ENCODE peak calls at places on chromosomes 5 and 9, in six cellular contexts. One of them, this sample, is unnamed.
A peak's percentile ranks its signal among the peaks of the same experiment; 100 is the strongest.

GRCh38 chr5:170273968-170274710 is 23.4 kb downstream of the LCP2 start:
- DNase-seq in gastrocnemius medialis: no peak
- DNase-seq in OCI-LY7: peak; percentile 66
- DNase-seq in heart left ventricle: no peak
- DNase-seq in adrenal gland: no peak
- DNase-seq in cardiac fibroblast: peak; percentile 12
- DNase-seq in this sample: peak; percentile 71

GRCh38 chr5:54881286-54882005 is 103.9 kb downstream of the ESM1 start:
- DNase-seq in adrenal gland: no peak
- DNase-seq in OCI-LY7: no peak
- DNase-seq in gastrocnemius medialis: no peak
- DNase-seq in heart left ventricle: no peak
- DNase-seq in cardiac fibroblast: no peak
- DNase-seq in this sample: no peak

GRCh38 chr5:179621551-179621971 is 1.9 kb downstream of the HNRNPH1 start:
- DNase-seq in cardiac fibroblast: no peak
- DNase-seq in OCI-LY7: no peak
- DNase-seq in adrenal gland: no peak
- DNase-seq in heart left ventricle: no peak
- DNase-seq in gastrocnemius medialis: no peak
- DNase-seq in this sample: no peak

GRCh38 chr5:32767948-32768427 is 56.9 kb downstream of the NPR3 start:
- DNase-seq in adrenal gland: peak; percentile 94
- DNase-seq in OCI-LY7: no peak
- DNase-seq in cardiac fibroblast: peak; percentile 80
- DNase-seq in heart left ventricle: no peak
- DNase-seq in gastrocnemius medialis: peak; percentile 18
- DNase-seq in this sample: no peak

GRCh38 chr9:75960561-75960960 is 70.1 kb downstream of the PCSK5 start:
- DNase-seq in adrenal gland: no peak
- DNase-seq in heart left ventricle: no peak
- DNase-seq in gastrocnemius medialis: no peak
- DNase-seq in cardiac fibroblast: no peak
- DNase-seq in OCI-LY7: no peak
- DNase-seq in this sample: no peak

GRCh38 chr5:173567548-173567947 is 48.9 kb downstream of the BOD1 start:
- DNase-seq in OCI-LY7: no peak
- DNase-seq in adrenal gland: no peak
- DNase-seq in cardiac fibroblast: peak; percentile 25
- DNase-seq in gastrocnemius medialis: no peak
- DNase-seq in heart left ventricle: no peak
- DNase-seq in this sample: no peak

GRCh38 chr5:69188811-69189161 is 597 bp upstream of the CENPH start:
- DNase-seq in adrenal gland: no peak
- DNase-seq in OCI-LY7: no peak
- DNase-seq in cardiac fibroblast: no peak
- DNase-seq in gastrocnemius medialis: no peak
- DNase-seq in heart left ventricle: no peak
- DNase-seq in this sample: peak; percentile 3

GRCh38 chr9:124261787-124262595 is 4.2 kb downstream of the NEK6 start:
- DNase-seq in adrenal gland: no peak
- DNase-seq in OCI-LY7: no peak
- DNase-seq in cardiac fibroblast: no peak
- DNase-seq in heart left ventricle: no peak
- DNase-seq in gastrocnemius medialis: no peak
- DNase-seq in this sample: no peak

GRCh38 chr9:112112519-112112918 is 62.6 kb downstream of the SUSD1 start:
- DNase-seq in heart left ventricle: no peak
- DNase-seq in OCI-LY7: no peak
- DNase-seq in adrenal gland: no peak
- DNase-seq in cardiac fibroblast: peak; percentile 68
- DNase-seq in gastrocnemius medialis: no peak
- DNase-seq in this sample: no peak

DNA sequence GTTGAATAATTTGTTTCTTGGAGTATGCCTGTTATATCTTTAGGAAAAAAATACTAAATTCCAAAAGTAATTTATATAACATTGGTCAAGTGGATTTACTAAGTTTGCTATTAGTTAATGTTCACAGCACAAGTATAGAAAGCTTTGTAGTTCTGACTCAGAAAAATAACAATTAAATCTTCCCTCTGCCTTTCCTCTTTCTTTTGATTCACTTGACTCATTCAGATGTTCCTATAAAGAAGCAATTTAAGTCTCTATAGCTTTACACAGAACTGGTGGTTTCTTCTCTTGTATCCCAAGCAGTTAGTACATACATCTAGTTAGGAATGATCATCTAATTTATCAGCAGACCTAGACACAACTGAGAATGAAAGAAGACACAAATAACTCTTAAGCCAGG is 4.5 kb upstream of the CDC42SE2 start:
- DNase-seq in gastrocnemius medialis: no peak
- DNase-seq in OCI-LY7: no peak
- DNase-seq in cardiac fibroblast: no peak
- DNase-seq in adrenal gland: no peak
- DNase-seq in heart left ventricle: no peak
- DNase-seq in this sample: no peak
- H3K4me3 ChIP-seq in gastrocnemius medialis: no peak overlapping the region
- H3K4me3 ChIP-seq in OCI-LY7: no peak overlapping the region
- H3K4me3 ChIP-seq in cardiac fibroblast: no peak overlapping the region
- H3K4me3 ChIP-seq in adrenal gland: no peak overlapping the region
- H3K4me3 ChIP-seq in heart left ventricle: no peak overlapping the region
- H3K4me3 ChIP-seq in this sample: no peak overlapping the region

GRCh38 chr9:68562456-68562855 is 21.8 kb upstream of the TMEM252 start:
- DNase-seq in OCI-LY7: no peak
- DNase-seq in heart left ventricle: no peak
- DNase-seq in gastrocnemius medialis: no peak
- DNase-seq in cardiac fibroblast: no peak
- DNase-seq in adrenal gland: no peak
- DNase-seq in this sample: no peak

GRCh38 chr9:68555416-68555815 is 14.7 kb upstream of the TMEM252 start:
- DNase-seq in gastrocnemius medialis: no peak
- DNase-seq in OCI-LY7: no peak
- DNase-seq in cardiac fibroblast: no peak
- DNase-seq in heart left ventricle: no peak
- DNase-seq in adrenal gland: no peak
- DNase-seq in this sample: no peak

GRCh38 chr9:68560131-68560844 is 19.6 kb upstream of the TMEM252 start:
- DNase-seq in cardiac fibroblast: peak; percentile 92
- DNase-seq in gastrocnemius medialis: peak; percentile 57
- DNase-seq in OCI-LY7: peak; percentile 54
- DNase-seq in heart left ventricle: peak; percentile 46
- DNase-seq in adrenal gland: peak; percentile 69
- DNase-seq in this sample: peak; percentile 17
- H3K4me3 ChIP-seq in cardiac fibroblast: no peak overlapping the region
- H3K4me3 ChIP-seq in gastrocnemius medialis: no peak overlapping the region
- H3K4me3 ChIP-seq in OCI-LY7: no peak overlapping the region
- H3K4me3 ChIP-seq in heart left ventricle: no peak overlapping the region
- H3K4me3 ChIP-seq in adrenal gland: no peak overlapping the region
- H3K4me3 ChIP-seq in this sample: no peak overlapping the region

GRCh38 chr5:88736494-88736893 is 146.5 kb downstream of the MEF2C start:
- DNase-seq in gastrocnemius medialis: no peak
- DNase-seq in cardiac fibroblast: no peak
- DNase-seq in heart left ventricle: no peak
- DNase-seq in adrenal gland: no peak
- DNase-seq in OCI-LY7: peak; percentile 47
- DNase-seq in this sample: no peak

GRCh38 chr5:88732181-88732633 is 150.8 kb downstream of the MEF2C start:
- DNase-seq in cardiac fibroblast: peak; percentile 8
- DNase-seq in OCI-LY7: peak; percentile 75
- DNase-seq in adrenal gland: peak; percentile 90
- DNase-seq in heart left ventricle: no peak
- DNase-seq in gastrocnemius medialis: no peak
- DNase-seq in this sample: no peak

GRCh38 chr5:88732862-88733261 is 150.1 kb downstream of the MEF2C start:
- DNase-seq in cardiac fibroblast: no peak
- DNase-seq in adrenal gland: no peak
- DNase-seq in gastrocnemius medialis: no peak
- DNase-seq in OCI-LY7: no peak
- DNase-seq in heart left ventricle: no peak
- DNase-seq in this sample: no peak

GRCh38 chr5:88734983-88735382 is 148.0 kb downstream of the MEF2C start:
- DNase-seq in heart left ventricle: no peak
- DNase-seq in cardiac fibroblast: no peak
- DNase-seq in gastrocnemius medialis: no peak
- DNase-seq in adrenal gland: no peak
- DNase-seq in OCI-LY7: no peak
- DNase-seq in this sample: no peak

DNA sequence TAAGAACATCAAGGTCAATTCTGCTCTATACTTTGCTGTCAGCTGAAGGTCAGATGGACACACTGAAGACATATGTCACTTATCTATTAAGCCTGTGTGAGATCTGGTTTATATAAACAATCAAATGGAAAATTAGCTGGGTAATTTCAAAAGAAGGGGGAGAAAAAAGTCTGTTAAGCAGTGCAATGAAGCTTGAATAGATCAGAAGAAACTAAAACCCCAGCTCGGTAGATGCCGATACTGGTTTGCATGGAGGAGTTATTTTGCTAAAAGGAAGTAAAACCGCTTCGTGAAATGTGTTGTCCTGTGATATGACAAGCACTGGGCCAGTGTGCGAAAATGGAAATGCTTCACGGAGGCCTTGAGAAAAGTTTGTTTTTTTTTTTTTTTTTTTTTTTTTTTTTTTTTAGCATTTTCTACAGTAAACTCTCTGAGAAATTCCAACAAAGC is 148.8 kb downstream of the MEF2C start:
- DNase-seq in gastrocnemius medialis: no peak
- DNase-seq in adrenal gland: peak; percentile 69
- DNase-seq in OCI-LY7: peak; percentile 90
- DNase-seq in cardiac fibroblast: peak; percentile 7
- DNase-seq in heart left ventricle: peak; percentile 26
- DNase-seq in this sample: no peak
- H3K4me3 ChIP-seq in gastrocnemius medialis: no peak overlapping the region
- H3K4me3 ChIP-seq in adrenal gland: peak overlapping the region; percentile 20
- H3K4me3 ChIP-seq in OCI-LY7: peak overlapping the region; percentile 56
- H3K4me3 ChIP-seq in cardiac fibroblast: no peak overlapping the region
- H3K4me3 ChIP-seq in heart left ventricle: no peak overlapping the region
- H3K4me3 ChIP-seq in this sample: no peak overlapping the region

DNA sequence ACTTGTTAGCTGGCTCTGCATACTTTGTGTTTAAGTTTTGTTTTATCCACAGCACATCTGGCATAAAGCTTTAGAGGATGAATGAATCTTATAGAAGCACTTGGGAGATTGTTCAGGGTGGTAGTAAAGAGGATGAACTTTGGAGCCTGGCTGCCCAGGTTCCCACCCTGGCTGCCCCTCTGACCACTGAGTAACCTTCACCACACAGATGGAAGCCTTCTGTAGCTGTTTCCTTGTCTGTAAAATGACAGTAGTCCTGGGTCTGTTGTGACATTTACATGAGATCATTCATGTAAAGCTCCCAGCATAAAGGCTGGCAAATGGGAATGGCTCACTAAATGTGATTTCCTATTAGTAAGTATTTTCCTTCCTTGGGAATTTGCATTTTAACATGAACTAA is 85.7 kb upstream of the FAM169A start:
- DNase-seq in adrenal gland: no peak
- DNase-seq in cardiac fibroblast: no peak
- DNase-seq in OCI-LY7: no peak
- DNase-seq in heart left ventricle: no peak
- DNase-seq in gastrocnemius medialis: no peak
- DNase-seq in this sample: no peak
- H3K4me3 ChIP-seq in adrenal gland: no peak overlapping the region
- H3K4me3 ChIP-seq in cardiac fibroblast: no peak overlapping the region
- H3K4me3 ChIP-seq in OCI-LY7: no peak overlapping the region
- H3K4me3 ChIP-seq in heart left ventricle: no peak overlapping the region
- H3K4me3 ChIP-seq in gastrocnemius medialis: no peak overlapping the region
- H3K4me3 ChIP-seq in this sample: no peak overlapping the region

GRCh38 chr9:130938184-130938651 is 829 bp downstream of the FIBCD1 start:
- DNase-seq in heart left ventricle: no peak
- DNase-seq in adrenal gland: no peak
- DNase-seq in OCI-LY7: no peak
- DNase-seq in cardiac fibroblast: no peak
- DNase-seq in gastrocnemius medialis: no peak
- DNase-seq in this sample: no peak
- H3K4me3 ChIP-seq in heart left ventricle: no peak overlapping the region
- H3K4me3 ChIP-seq in adrenal gland: peak overlapping the region; percentile 68
- H3K4me3 ChIP-seq in OCI-LY7: no peak overlapping the region
- H3K4me3 ChIP-seq in cardiac fibroblast: peak overlapping the region; percentile 23
- H3K4me3 ChIP-seq in gastrocnemius medialis: no peak overlapping the region
- H3K4me3 ChIP-seq in this sample: no peak overlapping the region

GRCh38 chr9:132144708-132145365 is 17.0 kb upstream of the NTNG2 start:
- DNase-seq in adrenal gland: no peak
- DNase-seq in gastrocnemius medialis: no peak
- DNase-seq in OCI-LY7: no peak
- DNase-seq in cardiac fibroblast: peak; percentile 14
- DNase-seq in heart left ventricle: no peak
- DNase-seq in this sample: peak; percentile 9

GRCh38 chr9:132141948-132142594 is 19.8 kb upstream of the NTNG2 start:
- DNase-seq in gastrocnemius medialis: no peak
- DNase-seq in cardiac fibroblast: no peak
- DNase-seq in adrenal gland: no peak
- DNase-seq in heart left ventricle: no peak
- DNase-seq in OCI-LY7: no peak
- DNase-seq in this sample: no peak

GRCh38 chr9:132143359-132143758 is 18.5 kb upstream of the NTNG2 start:
- DNase-seq in cardiac fibroblast: no peak
- DNase-seq in heart left ventricle: no peak
- DNase-seq in gastrocnemius medialis: no peak
- DNase-seq in OCI-LY7: no peak
- DNase-seq in adrenal gland: no peak
- DNase-seq in this sample: no peak

GRCh38 chr9:132142883-132143282 is 19.0 kb upstream of the NTNG2 start:
- DNase-seq in adrenal gland: no peak
- DNase-seq in gastrocnemius medialis: no peak
- DNase-seq in heart left ventricle: no peak
- DNase-seq in cardiac fibroblast: no peak
- DNase-seq in OCI-LY7: no peak
- DNase-seq in this sample: no peak

GRCh38 chr9:132141364-132141947 is 20.4 kb upstream of the NTNG2 start:
- DNase-seq in adrenal gland: peak; percentile 54
- DNase-seq in gastrocnemius medialis: no peak
- DNase-seq in OCI-LY7: no peak
- DNase-seq in cardiac fibroblast: peak; percentile 36
- DNase-seq in heart left ventricle: no peak
- DNase-seq in this sample: no peak
- H3K4me3 ChIP-seq in adrenal gland: no peak overlapping the region
- H3K4me3 ChIP-seq in gastrocnemius medialis: no peak overlapping the region
- H3K4me3 ChIP-seq in OCI-LY7: no peak overlapping the region
- H3K4me3 ChIP-seq in cardiac fibroblast: peak overlapping the region; percentile 2
- H3K4me3 ChIP-seq in heart left ventricle: no peak overlapping the region
- H3K4me3 ChIP-seq in this sample: no peak overlapping the region

GRCh38 chr9:136107155-136107952 is 11.3 kb downstream of the TMEM250 start:
- DNase-seq in gastrocnemius medialis: no peak
- DNase-seq in heart left ventricle: no peak
- DNase-seq in adrenal gland: no peak
- DNase-seq in OCI-LY7: peak; percentile 38
- DNase-seq in cardiac fibroblast: no peak
- DNase-seq in this sample: peak; percentile 58
- H3K4me3 ChIP-seq in gastrocnemius medialis: no peak overlapping the region
- H3K4me3 ChIP-seq in heart left ventricle: no peak overlapping the region
- H3K4me3 ChIP-seq in adrenal gland: no peak overlapping the region
- H3K4me3 ChIP-seq in OCI-LY7: no peak overlapping the region
- H3K4me3 ChIP-seq in cardiac fibroblast: no peak overlapping the region
- H3K4me3 ChIP-seq in this sample: peak overlapping the region; percentile 34

GRCh38 chr9:125983681-125984080 is 236.5 kb downstream of the PBX3 start:
- DNase-seq in cardiac fibroblast: no peak
- DNase-seq in adrenal gland: no peak
- DNase-seq in gastrocnemius medialis: no peak
- DNase-seq in heart left ventricle: no peak
- DNase-seq in OCI-LY7: no peak
- DNase-seq in this sample: no peak
- H3K4me3 ChIP-seq in cardiac fibroblast: no peak overlapping the region
- H3K4me3 ChIP-seq in adrenal gland: no peak overlapping the region
- H3K4me3 ChIP-seq in gastrocnemius medialis: no peak overlapping the region
- H3K4me3 ChIP-seq in heart left ventricle: no peak overlapping the region
- H3K4me3 ChIP-seq in OCI-LY7: no peak overlapping the region
- H3K4me3 ChIP-seq in this sample: no peak overlapping the region